ENCODE peak calls at places on chromosomes 2 and 18, in nine cellular contexts. One of them, this sample, is unnamed.

GRCh38 chr18:73733376-73733775 is 414.3 kb downstream of the FBXO15 start:
- DNase-seq in GM10248: no peak
- DNase-seq in mesothelial cell of epicardium: no peak
- DNase-seq in CD8-positive, alpha-beta T cell: no peak
- DNase-seq in tibial artery: no peak
- DNase-seq in fibroblast of pulmonary artery: no peak
- DNase-seq in pancreas: no peak
- DNase-seq in cardiac muscle cell: no peak
- DNase-seq in fibroblast of lung: no peak
- DNase-seq in this sample: no peak

GRCh38 chr18:35026407-35027061 is 14.7 kb upstream of the MAPRE2 start:
- DNase-seq in GM10248: no peak
- DNase-seq in mesothelial cell of epicardium: no peak
- DNase-seq in CD8-positive, alpha-beta T cell: no peak
- DNase-seq in tibial artery: no peak
- DNase-seq in fibroblast of pulmonary artery: no peak
- DNase-seq in pancreas: no peak
- DNase-seq in cardiac muscle cell: no peak
- DNase-seq in fibroblast of lung: no peak
- DNase-seq in this sample: no peak

GRCh38 chr2:46780411-46780800 is 135.2 kb downstream of the MCFD2 start:
- DNase-seq in GM10248: no peak
- DNase-seq in mesothelial cell of epicardium: no peak
- DNase-seq in CD8-positive, alpha-beta T cell: no peak
- DNase-seq in tibial artery: no peak
- DNase-seq in fibroblast of pulmonary artery: peak; percentile 76
- DNase-seq in pancreas: no peak
- DNase-seq in cardiac muscle cell: no peak
- DNase-seq in fibroblast of lung: peak; percentile 42
- DNase-seq in this sample: no peak

GRCh38 chr18:48590678-48591077 is 51.8 kb downstream of the CTIF start:
- DNase-seq in GM10248: no peak
- DNase-seq in mesothelial cell of epicardium: no peak
- DNase-seq in CD8-positive, alpha-beta T cell: no peak
- DNase-seq in tibial artery: no peak
- DNase-seq in fibroblast of pulmonary artery: peak; percentile 85
- DNase-seq in pancreas: no peak
- DNase-seq in cardiac muscle cell: no peak
- DNase-seq in fibroblast of lung: peak; percentile 65
- DNase-seq in this sample: no peak

GRCh38 chr2:124209441-124209840 is 184.4 kb downstream of the CNTNAP5 start:
- DNase-seq in GM10248: no peak
- DNase-seq in mesothelial cell of epicardium: no peak
- DNase-seq in CD8-positive, alpha-beta T cell: no peak
- DNase-seq in tibial artery: no peak
- DNase-seq in fibroblast of pulmonary artery: no peak
- DNase-seq in pancreas: no peak
- DNase-seq in cardiac muscle cell: no peak
- DNase-seq in fibroblast of lung: no peak
- DNase-seq in this sample: no peak

GRCh38 chr2:23069935-23070334 is 315.0 kb upstream of the KLHL29 start:
- DNase-seq in GM10248: no peak
- DNase-seq in mesothelial cell of epicardium: no peak
- DNase-seq in CD8-positive, alpha-beta T cell: no peak
- DNase-seq in tibial artery: no peak
- DNase-seq in fibroblast of pulmonary artery: no peak
- DNase-seq in pancreas: no peak
- DNase-seq in cardiac muscle cell: no peak
- DNase-seq in fibroblast of lung: no peak
- DNase-seq in this sample: no peak

GRCh38 chr18:55853268-55853667 is 265.3 kb upstream of the TCF4 start:
- DNase-seq in GM10248: no peak
- DNase-seq in mesothelial cell of epicardium: no peak
- DNase-seq in CD8-positive, alpha-beta T cell: no peak
- DNase-seq in tibial artery: no peak
- DNase-seq in fibroblast of pulmonary artery: no peak
- DNase-seq in pancreas: no peak
- DNase-seq in cardiac muscle cell: no peak
- DNase-seq in fibroblast of lung: no peak
- DNase-seq in this sample: no peak

GRCh38 chr2:3633089-3633981 is 24.7 kb upstream of the ALLC start:
- DNase-seq in GM10248: no peak
- DNase-seq in mesothelial cell of epicardium: no peak
- DNase-seq in CD8-positive, alpha-beta T cell: no peak
- DNase-seq in tibial artery: peak; percentile 13
- DNase-seq in fibroblast of pulmonary artery: peak; percentile 34
- DNase-seq in pancreas: peak; percentile 6
- DNase-seq in cardiac muscle cell: no peak
- DNase-seq in fibroblast of lung: peak; percentile 81
- DNase-seq in this sample: peak; percentile 12

GRCh38 chr2:233020454-233020853 is 7.4 kb upstream of the NGEF start:
- DNase-seq in GM10248: no peak
- DNase-seq in mesothelial cell of epicardium: no peak
- DNase-seq in CD8-positive, alpha-beta T cell: no peak
- DNase-seq in tibial artery: no peak
- DNase-seq in fibroblast of pulmonary artery: no peak
- DNase-seq in pancreas: no peak
- DNase-seq in cardiac muscle cell: no peak
- DNase-seq in fibroblast of lung: no peak
- DNase-seq in this sample: no peak

DNA sequence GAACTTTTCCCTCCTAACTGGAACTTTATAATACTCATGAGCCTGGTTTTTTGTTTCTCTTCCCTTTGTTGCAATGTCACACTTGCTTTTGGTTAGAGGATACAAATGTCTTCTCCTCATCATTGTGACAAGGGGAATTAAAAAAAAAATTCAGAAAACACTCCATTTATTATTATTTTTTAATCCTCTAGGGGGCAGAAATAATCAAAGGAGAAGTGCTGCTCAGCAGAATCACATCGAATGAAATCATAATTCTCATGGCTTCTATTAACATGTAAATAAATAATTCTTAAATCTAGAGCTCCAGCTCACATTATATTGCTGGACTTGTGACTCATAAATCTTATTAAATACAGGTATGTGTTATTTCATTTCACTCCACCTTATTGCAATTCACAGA is 273.8 kb downstream of the TRIB2 start:
- DNase-seq in GM10248: no peak
- DNase-seq in mesothelial cell of epicardium: no peak
- DNase-seq in CD8-positive, alpha-beta T cell: no peak
- DNase-seq in tibial artery: no peak
- DNase-seq in fibroblast of pulmonary artery: peak; percentile 30
- DNase-seq in pancreas: no peak
- DNase-seq in cardiac muscle cell: no peak
- DNase-seq in fibroblast of lung: peak; percentile 24
- DNase-seq in this sample: no peak
- TF ChIP-seq CTCF in GM10248: peak; percentile 1
- TF ChIP-seq CTCF in mesothelial cell of epicardium: no peak
- TF ChIP-seq CTCF in CD8-positive, alpha-beta T cell: peak; percentile 18
- TF ChIP-seq CTCF in tibial artery: no peak
- TF ChIP-seq CTCF in fibroblast of pulmonary artery: peak; percentile 41
- TF ChIP-seq CTCF in pancreas: no peak
- TF ChIP-seq CTCF in cardiac muscle cell: peak; percentile 39
- TF ChIP-seq CTCF in fibroblast of lung: peak; percentile 33
- TF ChIP-seq CTCF in this sample: peak; percentile 29

GRCh38 chr2:237256845-237257244 is 157.1 kb downstream of the COL6A3 start:
- DNase-seq in GM10248: no peak
- DNase-seq in mesothelial cell of epicardium: no peak
- DNase-seq in CD8-positive, alpha-beta T cell: no peak
- DNase-seq in tibial artery: peak; percentile 77
- DNase-seq in fibroblast of pulmonary artery: peak; percentile 77
- DNase-seq in pancreas: no peak
- DNase-seq in cardiac muscle cell: no peak
- DNase-seq in fibroblast of lung: peak; percentile 79
- DNase-seq in this sample: no peak
- TF ChIP-seq CTCF in GM10248: no peak
- TF ChIP-seq CTCF in mesothelial cell of epicardium: no peak
- TF ChIP-seq CTCF in CD8-positive, alpha-beta T cell: no peak
- TF ChIP-seq CTCF in tibial artery: no peak
- TF ChIP-seq CTCF in fibroblast of pulmonary artery: no peak
- TF ChIP-seq CTCF in pancreas: no peak
- TF ChIP-seq CTCF in cardiac muscle cell: no peak
- TF ChIP-seq CTCF in fibroblast of lung: no peak
- TF ChIP-seq CTCF in this sample: no peak

GRCh38 chr2:55620123-55620779 is 2.8 kb upstream of the PPP4R3B start:
- DNase-seq in GM10248: peak; percentile 26
- DNase-seq in mesothelial cell of epicardium: no peak
- DNase-seq in CD8-positive, alpha-beta T cell: no peak
- DNase-seq in tibial artery: no peak
- DNase-seq in fibroblast of pulmonary artery: peak; percentile 31
- DNase-seq in pancreas: no peak
- DNase-seq in cardiac muscle cell: peak; percentile 6
- DNase-seq in fibroblast of lung: no peak
- DNase-seq in this sample: no peak

GRCh38 chr2:55616509-55617159 is 788 bp downstream of the PPP4R3B start:
- DNase-seq in GM10248: peak; percentile 34
- DNase-seq in mesothelial cell of epicardium: no peak
- DNase-seq in CD8-positive, alpha-beta T cell: peak; percentile 20
- DNase-seq in tibial artery: no peak
- DNase-seq in fibroblast of pulmonary artery: peak; percentile 70
- DNase-seq in pancreas: peak; percentile 53
- DNase-seq in cardiac muscle cell: peak; percentile 59
- DNase-seq in fibroblast of lung: peak; percentile 64
- DNase-seq in this sample: peak; percentile 20

GRCh38 chr2:55618649-55619055 is 1.2 kb upstream of the PPP4R3B start:
- DNase-seq in GM10248: peak; percentile 74
- DNase-seq in mesothelial cell of epicardium: no peak
- DNase-seq in CD8-positive, alpha-beta T cell: peak; percentile 24
- DNase-seq in tibial artery: peak; percentile 56
- DNase-seq in fibroblast of pulmonary artery: peak; percentile 63
- DNase-seq in pancreas: peak; percentile 62
- DNase-seq in cardiac muscle cell: peak; percentile 54
- DNase-seq in fibroblast of lung: peak; percentile 65
- DNase-seq in this sample: peak; percentile 31

GRCh38 chr2:55617160-55618024 is at the start of gene PPP4R3B:
- DNase-seq in GM10248: peak; percentile 97
- DNase-seq in mesothelial cell of epicardium: peak; percentile 98
- DNase-seq in CD8-positive, alpha-beta T cell: peak; percentile 99
- DNase-seq in tibial artery: peak; percentile 99
- DNase-seq in fibroblast of pulmonary artery: peak; percentile 100
- DNase-seq in pancreas: peak; percentile 100
- DNase-seq in cardiac muscle cell: peak; percentile 98
- DNase-seq in fibroblast of lung: peak; percentile 100
- DNase-seq in this sample: peak; percentile 96

DNA sequence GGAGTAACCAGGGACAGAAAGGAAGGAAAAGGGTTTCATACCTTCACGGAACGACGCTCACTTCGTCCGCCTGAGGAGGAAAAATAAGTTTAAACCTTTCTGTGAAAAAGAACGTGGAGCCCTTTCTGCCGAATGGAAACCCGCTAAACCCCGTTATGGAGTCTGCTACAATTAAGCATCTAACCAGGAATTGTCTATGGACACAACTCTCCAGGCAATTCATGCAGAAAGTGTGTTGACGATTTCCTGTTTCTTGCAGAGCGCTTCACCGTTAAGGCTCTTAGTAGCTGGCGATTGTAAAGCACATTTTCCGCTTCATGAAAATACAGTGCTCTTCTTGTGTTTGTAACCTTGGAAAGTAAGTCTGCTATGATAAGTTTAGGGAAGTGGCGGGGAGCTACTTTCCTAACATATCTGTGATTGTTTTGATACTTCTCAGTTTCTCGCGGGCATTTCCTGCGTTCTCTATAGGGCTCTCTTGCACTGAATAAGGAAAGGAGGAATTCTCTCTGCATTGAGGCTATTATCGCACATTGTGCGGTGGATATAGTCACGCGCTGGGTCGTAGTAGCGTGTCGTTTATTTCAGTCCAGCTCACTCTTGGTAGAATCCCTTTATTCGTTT is 715 bp upstream of the PPP4R3B start:
- DNase-seq in GM10248: no peak
- DNase-seq in mesothelial cell of epicardium: no peak
- DNase-seq in CD8-positive, alpha-beta T cell: no peak
- DNase-seq in tibial artery: no peak
- DNase-seq in fibroblast of pulmonary artery: peak; percentile 10
- DNase-seq in pancreas: no peak
- DNase-seq in cardiac muscle cell: peak; percentile 26
- DNase-seq in fibroblast of lung: no peak
- DNase-seq in this sample: no peak
- TF ChIP-seq CTCF in GM10248: no peak
- TF ChIP-seq CTCF in mesothelial cell of epicardium: no peak
- TF ChIP-seq CTCF in CD8-positive, alpha-beta T cell: no peak
- TF ChIP-seq CTCF in tibial artery: no peak
- TF ChIP-seq CTCF in fibroblast of pulmonary artery: no peak
- TF ChIP-seq CTCF in pancreas: no peak
- TF ChIP-seq CTCF in cardiac muscle cell: no peak
- TF ChIP-seq CTCF in fibroblast of lung: no peak
- TF ChIP-seq CTCF in this sample: no peak

GRCh38 chr18:2994603-2995432 is 18.1 kb downstream of the LPIN2 start:
- DNase-seq in GM10248: peak; percentile 60
- DNase-seq in mesothelial cell of epicardium: no peak
- DNase-seq in CD8-positive, alpha-beta T cell: peak; percentile 68
- DNase-seq in tibial artery: no peak
- DNase-seq in fibroblast of pulmonary artery: no peak
- DNase-seq in pancreas: no peak
- DNase-seq in cardiac muscle cell: no peak
- DNase-seq in fibroblast of lung: no peak
- DNase-seq in this sample: peak; percentile 61
- TF ChIP-seq CTCF in GM10248: peak; percentile 68
- TF ChIP-seq CTCF in mesothelial cell of epicardium: no peak
- TF ChIP-seq CTCF in CD8-positive, alpha-beta T cell: peak; percentile 72
- TF ChIP-seq CTCF in tibial artery: peak; percentile 59
- TF ChIP-seq CTCF in fibroblast of pulmonary artery: peak; percentile 7
- TF ChIP-seq CTCF in pancreas: no peak
- TF ChIP-seq CTCF in cardiac muscle cell: peak; percentile 12
- TF ChIP-seq CTCF in fibroblast of lung: no peak
- TF ChIP-seq CTCF in this sample: peak; percentile 74

GRCh38 chr2:10903861-10904210 is 7.9 kb upstream of the KCNF1 start:
- DNase-seq in GM10248: no peak
- DNase-seq in mesothelial cell of epicardium: no peak
- DNase-seq in CD8-positive, alpha-beta T cell: no peak
- DNase-seq in tibial artery: no peak
- DNase-seq in fibroblast of pulmonary artery: no peak
- DNase-seq in pancreas: no peak
- DNase-seq in cardiac muscle cell: no peak
- DNase-seq in fibroblast of lung: no peak
- DNase-seq in this sample: no peak

GRCh38 chr2:10901565-10901964 is 10.2 kb upstream of the KCNF1 start:
- DNase-seq in GM10248: no peak
- DNase-seq in mesothelial cell of epicardium: no peak
- DNase-seq in CD8-positive, alpha-beta T cell: no peak
- DNase-seq in tibial artery: no peak
- DNase-seq in fibroblast of pulmonary artery: no peak
- DNase-seq in pancreas: no peak
- DNase-seq in cardiac muscle cell: no peak
- DNase-seq in fibroblast of lung: no peak
- DNase-seq in this sample: no peak

GRCh38 chr2:10897956-10898355 is 13.8 kb upstream of the KCNF1 start:
- DNase-seq in GM10248: no peak
- DNase-seq in mesothelial cell of epicardium: no peak
- DNase-seq in CD8-positive, alpha-beta T cell: no peak
- DNase-seq in tibial artery: no peak
- DNase-seq in fibroblast of pulmonary artery: no peak
- DNase-seq in pancreas: no peak
- DNase-seq in cardiac muscle cell: no peak
- DNase-seq in fibroblast of lung: no peak
- DNase-seq in this sample: no peak

GRCh38 chr2:10901160-10901559 is 10.6 kb upstream of the KCNF1 start:
- DNase-seq in GM10248: no peak
- DNase-seq in mesothelial cell of epicardium: no peak
- DNase-seq in CD8-positive, alpha-beta T cell: no peak
- DNase-seq in tibial artery: no peak
- DNase-seq in fibroblast of pulmonary artery: peak; percentile 54
- DNase-seq in pancreas: no peak
- DNase-seq in cardiac muscle cell: no peak
- DNase-seq in fibroblast of lung: peak; percentile 23
- DNase-seq in this sample: no peak

GRCh38 chr2:10900216-10901109 is 11.3 kb upstream of the KCNF1 start:
- DNase-seq in GM10248: peak; percentile 51
- DNase-seq in mesothelial cell of epicardium: no peak
- DNase-seq in CD8-positive, alpha-beta T cell: no peak
- DNase-seq in tibial artery: no peak
- DNase-seq in fibroblast of pulmonary artery: no peak
- DNase-seq in pancreas: no peak
- DNase-seq in cardiac muscle cell: peak; percentile 30
- DNase-seq in fibroblast of lung: peak; percentile 12
- DNase-seq in this sample: peak; percentile 29
- TF ChIP-seq CTCF in GM10248: peak; percentile 34
- TF ChIP-seq CTCF in mesothelial cell of epicardium: no peak
- TF ChIP-seq CTCF in CD8-positive, alpha-beta T cell: no peak
- TF ChIP-seq CTCF in tibial artery: no peak
- TF ChIP-seq CTCF in fibroblast of pulmonary artery: peak; percentile 23
- TF ChIP-seq CTCF in pancreas: no peak
- TF ChIP-seq CTCF in cardiac muscle cell: peak; percentile 39
- TF ChIP-seq CTCF in fibroblast of lung: no peak
- TF ChIP-seq CTCF in this sample: peak; percentile 43